ENCODE peak calls at places on chromosomes 5 and 9, in five cellular contexts. S is caudate nucleus; V is DMS 273 treated with DMSO at 0.1 percent for 48 hours; C is stimulated activated CD8-positive, alpha-beta memory T cell treated with anti-CD3 and anti-CD28 coated beads, Interleukin-4, amount 100 ng/mL, for 48 hours; D is HTR-8/SVneo. Y is an unnamed sample.

GRCh38 chr9:100352201-100352726 is 478 bp downstream of the TEX10 start:
- DNase-seq in S (no peak), C (peak), V (no peak), D (peak), Y (peak)

GRCh38 chr9:69174645-69175487 is 789 bp downstream of the TJP2 start:
- DNase-seq in V (peak), S (no peak), C (peak), D (peak), Y (peak)

GRCh38 chr5:173328896-173329369 is 719 bp upstream of the STC2 start:
- DNase-seq in S (no peak), V (no peak), C (peak), D (peak), Y (peak)

GRCh38 chr9:71146511-71146910 is 25.1 kb upstream of the TRPM3 start:
- DNase-seq in C (no peak), S (no peak), V (no peak), D (no peak), Y (no peak)

GRCh38 chr9:113581865-113582697 is 118.6 kb downstream of the RGS3 start:
- DNase-seq in C (peak), D (no peak), V (no peak), S (peak), Y (peak)

GRCh38 chr9:133122935-133123611 is 2.0 kb upstream of the RALGDS start:
- DNase-seq in C (no peak), S (no peak), D (no peak), V (no peak), Y (no peak)

GRCh38 chr5:143850050-143850713 is 38.2 kb downstream of the HMHB1 start:
- DNase-seq in C (no peak), D (no peak), S (no peak), V (no peak), Y (peak)

GRCh38 chr5:148179234-148179824 is 11.0 kb downstream of the SPINK14 start:
- DNase-seq in C (no peak), V (peak), D (no peak), S (no peak), Y (peak)

GRCh38 chr9:113909421-113909820 is 33.3 kb downstream of the ZNF618 start:
- DNase-seq in C (no peak), V (no peak), D (no peak), S (no peak), Y (no peak)

GRCh38 chr9:93911871-93912554 is 43.1 kb downstream of the BARX1 start:
- DNase-seq in D (no peak), S (no peak), C (no peak), V (no peak), Y (no peak)

GRCh38 chr5:179194941-179195381 is 134.8 kb downstream of the ZNF354C start:
- DNase-seq in C (no peak), D (no peak), V (no peak), S (no peak), Y (no peak)

GRCh38 chr5:55533806-55534435 is 843 bp downstream of the PLPP1 start:
- DNase-seq in D (peak), V (peak), C (no peak), S (no peak), Y (peak)

GRCh38 chr9:93112116-93112863 is 16.3 kb downstream of the CARD19 start:
- DNase-seq in D (no peak), V (no peak), C (no peak), S (no peak), Y (no peak)

GRCh38 chr5:167699434-167699833 is 592.0 kb upstream of the WWC1 start:
- DNase-seq in S (no peak), C (no peak), V (no peak), D (peak), Y (peak)

GRCh38 chr9:122580360-122580759 is 2.8 kb downstream of the OR1L8 start:
- DNase-seq in D (peak), S (no peak), C (no peak), V (no peak), Y (peak)

GRCh38 chr9:8437878-8438277 is 638.3 kb upstream of the DMAC1 start:
- DNase-seq in D (no peak), V (no peak), S (no peak), C (no peak), Y (no peak)

GRCh38 chr5:80960531-80961375 is 590 bp downstream of the RASGRF2 start:
- DNase-seq in S (peak), V (peak), D (no peak), C (peak), Y (peak)

GRCh38 chr5:160181965-160182622 is 47.2 kb upstream of the FABP6 start:
- DNase-seq in D (no peak), S (no peak), V (no peak), C (no peak), Y (no peak)

GRCh38 chr9:131410051-131410491 is 16.2 kb downstream of the PRRC2B start:
- DNase-seq in V (peak), C (no peak), S (no peak), D (no peak), Y (peak)

GRCh38 chr9:109242751-109243150 is 75.7 kb upstream of the FRRS1L start:
- DNase-seq in D (no peak), V (no peak), C (no peak), S (no peak), Y (no peak)

GRCh38 chr9:134963546-134963945 is 45.8 kb upstream of the FCN1 start:
- DNase-seq in S (no peak), D (no peak), C (no peak), V (no peak), Y (no peak)

GRCh38 chr9:68705636-68706578 is 867 bp downstream of the PIP5K1B start:
- DNase-seq in C (peak), S (no peak), V (no peak), D (no peak), Y (peak)

GRCh38 chr5:132824426-132824825 is 6.0 kb downstream of the SHROOM1 start:
- DNase-seq in V (no peak), C (no peak), D (no peak), S (no peak), Y (no peak)

GRCh38 chr9:95773061-95773433 is 102.4 kb upstream of the ERCC6L2 start:
- DNase-seq in V (no peak), C (no peak), S (no peak), D (no peak), Y (peak)

GRCh38 chr5:135243194-135244191 is 155.5 kb downstream of the MACROH2A1 start:
- DNase-seq in S (no peak), C (peak), D (no peak), V (no peak), Y (no peak)

GRCh38 chr5:172771439-172772111 is 580 bp upstream of the DUSP1 start:
- DNase-seq in V (peak), C (no peak), D (no peak), S (no peak), Y (no peak)

GRCh38 chr9:137544176-137544755 is 5.9 kb downstream of the PNPLA7 start:
- DNase-seq in C (no peak), D (no peak), S (no peak), V (no peak), Y (peak)

GRCh38 chr9:95116002-95116819 is 201.3 kb downstream of the FANCC start:
- DNase-seq in S (no peak), V (no peak), C (no peak), D (no peak), Y (no peak)

GRCh38 chr9:16069671-16070586 is 517.1 kb downstream of the CCDC171 start:
- DNase-seq in D (no peak), C (no peak), S (no peak), V (no peak), Y (peak)

GRCh38 chr5:132458226-132458560 is 32.4 kb downstream of the IRF1 start:
- DNase-seq in D (no peak), S (no peak), V (no peak), C (no peak), Y (no peak)

GRCh38 chr5:170206958-170207357 is 25.8 kb upstream of the C5orf58 start:
- DNase-seq in V (no peak), S (no peak), C (no peak), D (no peak), Y (no peak)

GRCh38 chr9:95131023-95131943 is 186.2 kb downstream of the FANCC start:
- DNase-seq in V (peak), D (peak), C (peak), S (no peak), Y (peak)